ENCODE peak calls at places on chromosomes 2 and 18, in eight cellular contexts. C is endothelial cell; Y is HTR-8/SVneo; W is body of pancreas; G is frontal cortex; F is NK-92 treated with Interleukin-12 subunit alpha and Interleukin-12 subunit beta, amount 100 ng/mL, for 24 hours; Q is activated T-helper 9 cell treated with anti-CD3 and anti-CD28 coated beads, Interleukin-2, amount 50 U/mL, for 16 hours; B is adipocyte. S is an unnamed sample.

GRCh38 chr2:230761704-230762103 is 49.1 kb downstream of the CAB39 start:
- DNase-seq in Y (no peak), B (no peak), F (no peak), G (no peak), C (no peak), Q (no peak), W (no peak), S (no peak)

GRCh38 chr2:70569559-70569958 is 15.9 kb upstream of the TGFA start:
- DNase-seq in Y (no peak), F (no peak), Q (no peak), B (no peak), W (no peak), C (no peak), G (no peak), S (no peak)

GRCh38 chr2:218006741-218007140 is 3.9 kb upstream of the TNS1 start:
- DNase-seq in W (no peak), F (no peak), G (no peak), C (no peak), Q (no peak), B (no peak), Y (no peak), S (no peak)

GRCh38 chr18:79582978-79583377 is 96.6 kb upstream of the CTDP1 start:
- DNase-seq in C (no peak), G (no peak), F (no peak), Q (no peak), Y (no peak), B (no peak), W (peak; percentile 2), S (no peak)

GRCh38 chr2:107325983-107326786 is 440.2 kb upstream of the ST6GAL2 start:
- DNase-seq in Q (no peak), G (no peak), W (no peak), F (no peak), Y (no peak), C (no peak), B (peak; percentile 93), S (no peak)

GRCh38 chr2:68901199-68901515 is 30.0 kb upstream of the BMP10 start:
- DNase-seq in W (no peak), C (no peak), F (no peak), Q (no peak), Y (no peak), G (no peak), B (no peak), S (no peak)

GRCh38 chr2:48566582-48566981 is 36.6 kb downstream of the STON1 start:
- DNase-seq in F (no peak), Y (no peak), C (no peak), B (peak; percentile 31), W (peak; percentile 19), G (no peak), Q (no peak), S (no peak)

GRCh38 chr2:9658972-9659371 is 28.2 kb upstream of the YWHAQ start:
- DNase-seq in Y (peak; percentile 76), C (no peak), B (no peak), Q (no peak), G (no peak), W (no peak), F (no peak), S (no peak)

GRCh38 chr18:13286456-13287125 is 68.0 kb downstream of the LDLRAD4 start:
- DNase-seq in Y (no peak), Q (no peak), G (no peak), C (no peak), F (no peak), B (no peak), W (no peak), S (no peak)

GRCh38 chr2:7972670-7973069 is 709.2 kb upstream of the ID2 start:
- DNase-seq in W (no peak), G (no peak), Q (no peak), F (no peak), C (no peak), Y (no peak), B (no peak), S (no peak)

S was measured in CD14-positive monocyte.